ENCODE peak calls at places on chromosomes 3 and 15, in seven cellular contexts. W is H9, D is mesenchymal stem cell, X is neuronal stem cell, L is IMR-90, G is H1, A is trophoblast cell. O is an unnamed sample.

GRCh38 chr3:105594219-105594618 is 227.5 kb downstream of the ALCAM start:
- DNase-seq in D (no peak), X (no peak), A (no peak), W (no peak), L (peak), G (no peak), O (no peak)

GRCh38 chr15:75127186-75127585 is 74.5 kb upstream of the C15orf39 start:
- DNase-seq in X (no peak), L (no peak), G (no peak), W (no peak), A (no peak), D (no peak), O (no peak)

GRCh38 chr15:92878593-92879053 is 21.5 kb upstream of the CHD2 start:
- DNase-seq in D (no peak), L (no peak), G (no peak), X (no peak), W (no peak), A (no peak), O (no peak)

GRCh38 chr3:159881828-159882309 is 106.8 kb upstream of the IL12A start:
- DNase-seq in W (peak), D (no peak), G (no peak), L (no peak), A (peak), X (no peak), O (peak)

GRCh38 chr15:31476411-31476810 is 149.8 kb downstream of the KLF13 start:
- DNase-seq in D (no peak), A (no peak), G (no peak), L (no peak), W (peak), X (no peak), O (no peak)

GRCh38 chr15:71874245-71874644 is 63.9 kb downstream of the NR2E3 start:
- DNase-seq in A (no peak), W (no peak), D (no peak), L (no peak), X (no peak), G (no peak), O (no peak)

GRCh38 chr3:157155591-157155990 is 4.4 kb downstream of the CCNL1 start:
- DNase-seq in A (no peak), L (no peak), X (no peak), D (peak), W (no peak), G (no peak), O (no peak)

GRCh38 chr15:79329186-79329611 is 18.3 kb downstream of the TMED3 start:
- DNase-seq in W (no peak), D (peak), A (peak), L (peak), X (no peak), G (no peak), O (peak)

GRCh38 chr3:76436895-76437294 is 603.0 kb upstream of the ROBO2 start:
- DNase-seq in W (no peak), G (no peak), L (peak), D (peak), X (no peak), A (no peak), O (no peak)

GRCh38 chr3:10192953-10193691 is 28.4 kb downstream of the IRAK2 start:
- DNase-seq in X (no peak), W (peak), L (peak), A (peak), G (no peak), D (peak), O (peak)

GRCh38 chr15:57507111-57507510 is 84.6 kb upstream of the MYZAP start:
- DNase-seq in D (no peak), L (no peak), W (no peak), X (no peak), A (no peak), G (no peak), O (no peak)

GRCh38 chr15:75532413-75533250 is 46.5 kb downstream of the PTPN9 start:
- DNase-seq in G (no peak), D (peak), L (peak), X (peak), A (peak), W (peak), O (peak)

GRCh38 chr3:188711898-188712256 is 459.9 kb upstream of the TPRG1 start:
- DNase-seq in X (no peak), A (no peak), D (peak), G (no peak), W (no peak), L (no peak), O (no peak)

GRCh38 chr3:42780892-42781700 is 8.0 kb upstream of the CCDC13 start:
- DNase-seq in D (peak), A (peak), W (no peak), X (peak), L (peak), G (no peak), O (peak)

GRCh38 chr3:158659454-158660237 is 12.8 kb downstream of the LXN start:
- DNase-seq in G (no peak), A (peak), L (peak), W (peak), D (peak), X (peak), O (peak)

DNA sequence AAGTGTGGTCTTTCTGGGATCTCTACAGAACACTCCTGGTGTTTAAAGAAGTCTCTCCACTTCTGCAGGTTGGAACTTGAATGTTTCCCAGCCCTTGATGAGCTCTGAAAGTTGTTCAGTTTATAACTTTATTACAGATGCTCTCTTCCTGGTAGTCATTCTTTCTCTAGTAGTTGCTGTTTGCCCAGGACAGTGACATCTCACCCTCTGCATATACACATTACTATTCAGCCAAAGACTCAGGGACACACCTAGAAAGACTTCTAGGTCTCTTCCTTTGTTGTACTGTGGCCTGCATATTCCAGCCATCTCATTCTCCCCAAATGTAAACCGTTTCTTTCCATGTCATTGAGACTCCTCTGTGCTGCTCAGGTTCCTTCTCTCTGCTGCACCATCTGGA is 76.7 kb downstream of the MITF start:
- DNase-seq in D (no peak), G (no peak), X (no peak), L (no peak), A (no peak), W (no peak), O (no peak)
- H3K18ac ChIP-seq in D (no peak), G (no peak), X (no peak), L (peak), A (no peak), W (no peak), O (no peak)

GRCh38 chr15:32869814-32870213 is 152.0 kb downstream of the GREM1 start:
- DNase-seq in D (no peak), X (no peak), A (no peak), W (no peak), G (no peak), L (no peak), O (no peak)

GRCh38 chr15:32871887-32872286 is 154.1 kb downstream of the GREM1 start:
- DNase-seq in X (no peak), W (no peak), G (no peak), A (no peak), D (no peak), L (no peak), O (no peak)

GRCh38 chr15:32872606-32873291 is 154.9 kb downstream of the GREM1 start:
- DNase-seq in L (peak), X (no peak), G (no peak), A (no peak), D (peak), W (no peak), O (no peak)

GRCh38 chr15:32870240-32871033 is 152.6 kb downstream of the GREM1 start:
- DNase-seq in D (peak), W (no peak), A (peak), X (no peak), G (no peak), L (peak), O (no peak)

DNA sequence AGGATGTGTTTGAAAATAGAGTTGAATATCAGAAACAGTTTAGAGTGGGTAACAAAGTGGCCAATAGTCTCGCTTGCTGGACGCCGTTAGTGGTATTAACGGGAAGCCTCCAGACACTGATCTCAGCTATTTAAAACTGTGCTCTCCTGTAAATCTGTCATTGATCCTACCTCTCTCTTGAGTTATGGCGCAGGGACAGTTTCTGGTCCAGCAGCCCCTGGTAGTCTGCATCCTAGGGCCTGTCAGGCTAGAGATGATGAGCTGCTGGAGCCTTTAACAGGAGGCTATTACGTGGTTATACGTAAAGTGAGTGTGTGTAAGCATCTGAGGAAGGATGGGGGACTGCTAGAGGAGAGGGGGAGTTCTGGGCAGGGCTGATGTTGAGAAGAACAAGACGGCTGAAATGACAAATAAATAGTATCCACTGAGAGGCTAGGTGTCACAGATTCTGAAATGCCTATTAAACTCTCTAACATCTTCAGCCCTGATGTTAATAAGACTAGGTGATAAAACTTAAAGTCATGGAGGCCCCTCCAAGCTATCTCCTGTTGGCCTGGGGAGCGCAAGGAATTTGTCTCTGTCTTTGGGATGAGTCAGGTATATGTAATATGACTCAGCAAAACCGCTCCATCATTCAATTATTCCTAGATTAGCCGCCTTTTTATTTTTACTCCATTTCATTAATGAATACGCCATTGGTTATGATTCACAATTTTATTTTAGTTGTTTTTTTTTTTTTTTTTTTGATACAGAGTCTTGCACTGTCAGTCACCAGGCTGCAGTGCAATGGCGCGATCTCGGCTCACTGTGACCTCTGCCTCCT is 155.7 kb downstream of the GREM1 start:
- DNase-seq in L (peak), W (no peak), G (no peak), D (peak), X (no peak), A (no peak), O (peak)
- H2BK120ac ChIP-seq in L (peak), W (no peak), G (no peak), D (peak), X (no peak), A (no peak), O (no peak)

GRCh38 chr3:30719536-30719935 is 113.1 kb downstream of the TGFBR2 start:
- DNase-seq in X (no peak), W (no peak), G (no peak), L (no peak), D (no peak), A (peak), O (no peak)
- H3K18ac ChIP-seq in X (no peak), W (no peak), G (no peak), L (peak), D (no peak), A (no peak), O (no peak)

GRCh38 chr3:121821421-121822199 is 13.2 kb downstream of the IQCB1 start:
- DNase-seq in A (no peak), L (peak), X (no peak), G (no peak), D (peak), W (no peak), O (no peak)

GRCh38 chr3:121822973-121823372 is 11.9 kb downstream of the IQCB1 start:
- DNase-seq in L (no peak), X (no peak), G (no peak), W (no peak), D (no peak), A (no peak), O (no peak)

GRCh38 chr3:121817753-121818152 is 17.1 kb downstream of the IQCB1 start:
- DNase-seq in W (no peak), G (no peak), L (no peak), A (no peak), X (no peak), D (no peak), O (no peak)

GRCh38 chr3:121818578-121818977 is 16.3 kb downstream of the IQCB1 start:
- DNase-seq in D (no peak), G (no peak), L (no peak), W (no peak), X (no peak), A (no peak), O (no peak)

GRCh38 chr3:121819236-121819635 is 15.6 kb downstream of the IQCB1 start:
- DNase-seq in A (no peak), G (no peak), D (no peak), W (no peak), X (no peak), L (no peak), O (no peak)
- H2BK120ac ChIP-seq in A (no peak), G (no peak), D (no peak), W (no peak), X (no peak), L (no peak), O (no peak)

DNA sequence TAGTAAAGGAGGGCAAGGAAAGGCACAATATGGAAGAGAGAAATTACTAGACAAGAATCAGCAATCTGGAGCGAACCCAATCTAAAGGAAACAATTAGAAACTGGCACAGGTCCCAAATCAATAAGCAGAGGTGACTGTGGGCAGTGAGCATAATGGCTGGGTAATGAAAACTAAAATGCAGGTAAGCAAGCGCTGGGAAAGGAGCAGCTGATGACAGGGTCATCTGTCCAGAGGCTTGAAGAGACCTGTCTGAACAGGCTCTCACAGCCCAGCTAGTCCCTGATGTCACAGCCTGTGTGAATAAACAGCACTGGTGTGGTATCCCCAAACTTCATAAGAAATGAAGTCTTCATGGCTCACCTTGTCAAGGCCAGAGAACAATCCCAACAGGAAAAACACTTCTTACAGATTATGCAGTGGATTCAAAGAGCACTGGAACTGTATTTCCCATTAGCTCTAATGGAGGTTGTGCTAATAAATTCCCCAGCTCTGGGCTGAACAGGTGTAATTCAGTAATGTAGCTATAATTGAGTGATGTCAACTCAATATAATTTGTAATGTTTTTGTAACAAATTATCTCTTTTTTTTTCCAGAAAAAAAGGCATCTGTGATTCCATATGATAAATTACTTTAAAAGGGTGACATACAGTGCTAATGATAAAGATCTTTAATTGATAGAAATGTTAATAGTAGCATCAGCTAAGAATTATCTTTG is 197.3 kb downstream of the FHIT start:
- DNase-seq in G (no peak), D (no peak), W (no peak), A (no peak), L (no peak), X (no peak), O (no peak)
- H3K18ac ChIP-seq in G (no peak), D (no peak), W (no peak), A (no peak), L (no peak), X (no peak), O (no peak)

DNA sequence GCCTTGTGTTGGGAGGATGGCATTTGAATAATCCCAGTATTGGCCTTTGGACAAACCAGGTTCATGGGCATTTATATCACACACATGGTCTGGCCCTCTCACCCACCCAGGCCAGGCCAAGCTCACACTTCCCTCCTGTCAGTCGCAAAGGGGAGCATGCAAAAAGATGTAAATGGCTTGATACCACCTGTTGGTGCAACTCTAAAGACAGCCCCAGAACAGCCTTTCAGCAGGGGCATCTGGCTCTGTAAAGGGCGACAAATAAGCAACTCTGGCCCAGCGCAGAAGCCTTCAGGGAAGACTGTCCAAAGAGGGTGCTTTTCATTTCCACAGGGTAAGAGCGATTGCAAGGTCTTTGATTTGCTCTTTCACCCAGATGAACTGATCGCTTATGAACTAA is 91.8 kb downstream of the USP13 start:
- DNase-seq in X (no peak), D (no peak), L (no peak), G (no peak), A (no peak), W (no peak), O (no peak)
- H2BK120ac ChIP-seq in X (no peak), D (no peak), L (no peak), G (no peak), A (no peak), W (no peak), O (no peak)